ENCODE peak calls at places on chromosomes 11 and 22, in six cellular contexts. W is DMS153, V is cardiac fibroblast, F is EL, B is RCC 7860, L is BE2C. U is an unnamed sample.

GRCh38 chr11:121841487-121842167 is 274.4 kb downstream of the BLID start:
- DNase-seq in F (peak), B (no peak), V (peak), L (no peak), W (no peak), U (no peak)

GRCh38 chr11:66958956-66959274 is 732 bp upstream of the PC start:
- DNase-seq in F (no peak), V (no peak), B (no peak), L (no peak), W (no peak), U (no peak)

GRCh38 chr11:74754507-74755255 is 6.0 kb downstream of the RNF169 start:
- DNase-seq in L (no peak), F (peak), B (peak), W (no peak), V (peak), U (no peak)

GRCh38 chr11:83195176-83195531 is 1.6 kb downstream of the ANKRD42 start:
- DNase-seq in W (no peak), B (no peak), V (no peak), F (peak), L (no peak), U (no peak)

GRCh38 chr22:17770180-17771077 is 3.8 kb downstream of the BID start:
- DNase-seq in L (no peak), V (no peak), F (no peak), W (no peak), B (no peak), U (no peak)

GRCh38 chr11:93054881-93055280 is 85.4 kb downstream of the MTNR1B start:
- DNase-seq in L (no peak), V (peak), B (peak), W (no peak), F (peak), U (no peak)

GRCh38 chr11:283405-284080 is 5.3 kb downstream of the NLRP6 start:
- DNase-seq in B (no peak), V (no peak), F (no peak), W (no peak), L (no peak), U (no peak)

GRCh38 chr11:103433976-103434375 is 324.8 kb downstream of the DYNC2H1 start:
- DNase-seq in L (no peak), B (no peak), V (no peak), W (no peak), F (peak), U (no peak)

GRCh38 chr11:69148806-69149205 is 6.9 kb upstream of the SMIM38 start:
- DNase-seq in B (no peak), V (no peak), F (no peak), L (no peak), W (no peak), U (no peak)

GRCh38 chr22:32142600-32142999 is 16.5 kb downstream of the C22orf42 start:
- DNase-seq in W (no peak), V (no peak), B (no peak), L (no peak), F (no peak), U (no peak)

GRCh38 chr11:1298695-1299492 is 10.5 kb downstream of the TOLLIP start:
- DNase-seq in L (no peak), F (peak), B (no peak), W (peak), V (peak), U (peak)

GRCh38 chr22:20212754-20213699 is 55.1 kb downstream of the RTN4R start:
- DNase-seq in L (peak), V (no peak), B (no peak), F (no peak), W (no peak), U (no peak)

GRCh38 chr11:102592634-102593581 is 32.2 kb downstream of the MMP20 start:
- DNase-seq in F (peak), L (no peak), W (peak), B (peak), V (peak), U (no peak)

GRCh38 chr22:21865041-21865440 is 2.4 kb downstream of the MAPK1 start:
- DNase-seq in L (peak), V (peak), B (peak), F (peak), W (no peak), U (no peak)

GRCh38 chr11:47373876-47374820 is 4.2 kb downstream of the SPI1 start:
- DNase-seq in W (peak), V (peak), F (peak), B (peak), L (peak), U (peak)